ENCODE peak calls at places on chromosomes 5 and 9, in five cellular contexts. Q is CD8-positive, alpha-beta T cell; A is prostate gland; H is cardiac muscle cell; C is vagina. V is an unnamed sample.

GRCh38 chr5:147381555-147381954 is 128.3 kb downstream of the DPYSL3 start:
- DNase-seq in Q (no peak), A (no peak), H (no peak), C (no peak), V (no peak)

GRCh38 chr5:134586866-134587524 is 45.6 kb downstream of the SAR1B start:
- DNase-seq in Q (peak; percentile 84), A (peak; percentile 63), H (peak; percentile 76), C (no peak), V (no peak)

GRCh38 chr5:99019812-99020697 is 91.2 kb upstream of the CHD1 start:
- DNase-seq in Q (no peak), A (no peak), H (no peak), C (no peak), V (peak; percentile 67)

GRCh38 chr9:122393284-122393983 is 22.6 kb downstream of the PTGS1 start:
- DNase-seq in Q (no peak), A (no peak), H (no peak), C (peak; percentile 31), V (no peak)

GRCh38 chr9:33517373-33517772 is 6.7 kb upstream of the ANKRD18B start:
- DNase-seq in Q (no peak), A (no peak), H (peak; percentile 39), C (no peak), V (no peak)

GRCh38 chr5:10676946-10677345 is 84.1 kb downstream of the DAP start:
- DNase-seq in Q (no peak), A (no peak), H (no peak), C (no peak), V (no peak)

GRCh38 chr9:6433405-6433804 is 20.4 kb downstream of the UHRF2 start:
- DNase-seq in Q (no peak), A (no peak), H (no peak), C (no peak), V (no peak)

GRCh38 chr9:120974921-120975320 is 48.3 kb upstream of the TRAF1 start:
- DNase-seq in Q (no peak), A (no peak), H (no peak), C (no peak), V (no peak)

GRCh38 chr5:143316844-143317631 is 86.4 kb downstream of the NR3C1 start:
- DNase-seq in Q (no peak), A (no peak), H (no peak), C (no peak), V (no peak)

GRCh38 chr5:170538970-170539586 is 35.3 kb downstream of the KCNIP1 start:
- DNase-seq in Q (no peak), A (no peak), H (no peak), C (no peak), V (no peak)

GRCh38 chr5:41903892-41904799 is at the start of gene RIMOC1:
- DNase-seq in Q (peak; percentile 97), A (peak; percentile 99), H (peak; percentile 99), C (peak; percentile 99), V (peak; percentile 99)

GRCh38 chr9:74742792-74743389 is 144.8 kb downstream of the TRPM6 start:
- DNase-seq in Q (no peak), A (no peak), H (peak; percentile 54), C (no peak), V (peak; percentile 4)

GRCh38 chr9:121765021-121765950 is 113.9 kb downstream of the DAB2IP start:
- DNase-seq in Q (no peak), A (no peak), H (peak; percentile 84), C (no peak), V (no peak)

GRCh38 chr5:149371296-149371962 is 7.7 kb downstream of the IL17B start:
- DNase-seq in Q (peak; percentile 69), A (no peak), H (peak; percentile 74), C (no peak), V (no peak)

DNA sequence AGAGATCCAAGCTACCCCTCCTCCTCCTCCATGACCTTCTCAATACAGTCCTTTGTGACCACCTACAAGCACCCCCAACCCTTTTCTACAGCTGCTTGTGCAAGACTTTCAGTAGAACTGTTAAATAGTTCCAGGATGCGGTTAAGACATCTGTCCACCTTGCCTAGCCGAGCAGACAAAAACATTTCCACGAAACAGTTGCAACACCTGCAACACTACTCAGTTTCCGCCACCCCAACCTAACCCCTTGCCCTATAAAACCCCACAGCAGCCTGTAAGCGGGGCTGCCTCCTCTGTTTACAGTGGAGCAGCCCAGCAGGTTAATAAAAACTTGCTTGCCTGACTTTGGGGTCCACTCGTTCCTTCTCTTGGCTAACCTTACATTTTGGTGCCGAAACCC is 1803.5 kb upstream of the CDH6 start:
- DNase-seq in Q (no peak), A (no peak), H (no peak), C (no peak), V (no peak)
- TF ChIP-seq CTCF in Q (no peak), A (no peak), H (no peak), C (no peak), V (no peak)

GRCh38 chr5:179344301-179345178 is 721 bp downstream of the ADAMTS2 start:
- DNase-seq in Q (no peak), A (no peak), H (peak; percentile 44), C (no peak), V (no peak)

GRCh38 chr5:179342577-179342976 is 2.7 kb downstream of the ADAMTS2 start:
- DNase-seq in Q (no peak), A (no peak), H (peak; percentile 56), C (no peak), V (no peak)

GRCh38 chr5:179345179-179345428 is 157 bp downstream of the ADAMTS2 start:
- DNase-seq in Q (no peak), A (no peak), H (no peak), C (no peak), V (no peak)

GRCh38 chr5:179343021-179343781 is 2.1 kb downstream of the ADAMTS2 start:
- DNase-seq in Q (no peak), A (no peak), H (no peak), C (no peak), V (no peak)

GRCh38 chr5:179343902-179344300 is 1.4 kb downstream of the ADAMTS2 start:
- DNase-seq in Q (no peak), A (no peak), H (peak; percentile 74), C (no peak), V (no peak)
- H3K4me3 ChIP-seq in Q (no peak overlapping the region), A (peak overlapping the region; percentile 43), H (peak overlapping the region; percentile 72), C (peak overlapping the region; percentile 69), V (peak overlapping the region; percentile 64)

GRCh38 chr9:98806394-98807069 is 938 bp upstream of the GALNT12 start:
- DNase-seq in Q (no peak), A (no peak), H (no peak), C (no peak), V (no peak)
- TF ChIP-seq CTCF in Q (no peak), A (no peak), H (no peak), C (no peak), V (peak; percentile 26)

GRCh38 chr5:27406020-27406419 is 367.6 kb upstream of the CDH9 start:
- DNase-seq in Q (no peak), A (no peak), H (no peak), C (no peak), V (no peak)

GRCh38 chr5:27402828-27403227 is 364.4 kb upstream of the CDH9 start:
- DNase-seq in Q (no peak), A (no peak), H (no peak), C (no peak), V (no peak)

GRCh38 chr5:27403248-27403882 is 365.0 kb upstream of the CDH9 start:
- DNase-seq in Q (no peak), A (no peak), H (no peak), C (no peak), V (no peak)
- H3K4me3 ChIP-seq in Q (no peak overlapping the region), A (no peak overlapping the region), H (no peak overlapping the region), C (no peak overlapping the region), V (no peak overlapping the region)

GRCh38 chr9:132857601-132858342 is 20.3 kb downstream of the AK8 start:
- DNase-seq in Q (no peak), A (no peak), H (no peak), C (no peak), V (no peak)
- TF ChIP-seq CTCF in Q (no peak), A (no peak), H (peak; percentile 45), C (no peak), V (no peak)

GRCh38 chr9:129118799-129119198 is 7.6 kb downstream of the PTPA start:
- DNase-seq in Q (no peak), A (no peak), H (no peak), C (no peak), V (no peak)
- H3K4me3 ChIP-seq in Q (no peak overlapping the region), A (no peak overlapping the region), H (no peak overlapping the region), C (no peak overlapping the region), V (no peak overlapping the region)

V was measured in HFF-Myc.